ENCODE peak calls at places on chromosomes 3 and 15, in four cellular contexts. K is HepG2, J is H1, E is GM12878. Y is an unnamed sample.

GRCh38 chr15:29115093-29115991 is 154.3 kb downstream of the NSMCE3 start:
- DNase-seq in K (no peak), E (no peak), J (no peak), Y (no peak)

GRCh38 chr3:156181509-156181908 is 61.1 kb downstream of the KCNAB1 start:
- DNase-seq in J (no peak), K (no peak), E (no peak), Y (no peak)

GRCh38 chr3:146537603-146538002 is 6.8 kb downstream of the PLSCR1 start:
- DNase-seq in E (no peak), K (no peak), J (no peak), Y (no peak)

GRCh38 chr15:87924433-87924832 is 332.1 kb downstream of the NTRK3 start:
- DNase-seq in E (no peak), K (no peak), J (no peak), Y (no peak)

GRCh38 chr3:150238043-150238802 is 169.9 kb upstream of the TSC22D2 start:
- DNase-seq in J (no peak), K (no peak), E (no peak), Y (no peak)

GRCh38 chr3:127467386-127467785 is 123.1 kb downstream of the TPRA1 start:
- DNase-seq in J (no peak), E (no peak), K (no peak), Y (no peak)

GRCh38 chr15:40871749-40872617 is 2.1 kb downstream of the RHOV start:
- DNase-seq in J (no peak), K (no peak), E (peak; percentile 76), Y (no peak)

GRCh38 chr3:69020424-69020823 is 6.9 kb upstream of the EOGT start:
- DNase-seq in E (no peak), J (no peak), K (no peak), Y (no peak)

GRCh38 chr15:58384667-58385066 is 47.1 kb upstream of the LIPC start:
- DNase-seq in E (no peak), K (no peak), J (no peak), Y (no peak)

GRCh38 chr15:65339436-65339835 is 35.0 kb downstream of the RNU5B-1 start:
- DNase-seq in E (no peak), J (no peak), K (no peak), Y (no peak)

GRCh38 chr3:55426486-55426885 is 60.6 kb downstream of the WNT5A start:
- DNase-seq in K (no peak), J (no peak), E (no peak), Y (no peak)

GRCh38 chr15:67248106-67248505 is 6.4 kb downstream of the AAGAB start:
- DNase-seq in J (no peak), E (no peak), K (no peak), Y (no peak)

GRCh38 chr15:68348064-68348463 is 70.5 kb downstream of the FEM1B start:
- DNase-seq in J (no peak), K (no peak), E (no peak), Y (no peak)

GRCh38 chr3:70526966-70527515 is 214.6 kb upstream of the MDFIC2 start:
- DNase-seq in E (no peak), J (no peak), K (no peak), Y (no peak)

GRCh38 chr3:50630916-50631315 is 14.0 kb downstream of the MAPKAPK3 start:
- DNase-seq in K (no peak), E (no peak), J (no peak), Y (no peak)

GRCh38 chr3:130276203-130276803 is 69.2 kb upstream of the COL6A5 start:
- DNase-seq in K (peak; percentile 24), J (no peak), E (no peak), Y (peak; percentile 41)

GRCh38 chr3:64484289-64484992 is 203.4 kb downstream of the ADAMTS9 start:
- DNase-seq in J (peak; percentile 73), E (peak; percentile 45), K (peak; percentile 41), Y (peak; percentile 47)

GRCh38 chr3:9686050-9686384 is 17.6 kb upstream of the CPNE9 start:
- DNase-seq in E (no peak), K (no peak), J (no peak), Y (no peak)

GRCh38 chr3:174331095-174331802 is 527.9 kb upstream of the NAALADL2 start:
- DNase-seq in E (no peak), J (no peak), K (no peak), Y (no peak)

GRCh38 chr3:52077376-52077775 is 21.0 kb upstream of the DUSP7 start:
- DNase-seq in K (no peak), J (no peak), E (no peak), Y (no peak)

GRCh38 chr15:58873267-58873666 is 60.2 kb downstream of the SLTM start:
- DNase-seq in J (no peak), K (no peak), E (no peak), Y (no peak)

GRCh38 chr3:18284716-18285115 is 140.4 kb downstream of the SATB1 start:
- DNase-seq in E (no peak), J (no peak), K (no peak), Y (no peak)

GRCh38 chr3:184899953-184900595 is 88.1 kb downstream of the VPS8 start:
- DNase-seq in J (no peak), K (no peak), E (no peak), Y (no peak)

GRCh38 chr3:47604145-47604544 is 25.5 kb upstream of the CSPG5 start:
- DNase-seq in E (no peak), J (no peak), K (no peak), Y (no peak)

GRCh38 chr15:39226169-39226964 is 354.5 kb upstream of the THBS1 start:
- DNase-seq in J (no peak), E (no peak), K (no peak), Y (no peak)

DNA sequence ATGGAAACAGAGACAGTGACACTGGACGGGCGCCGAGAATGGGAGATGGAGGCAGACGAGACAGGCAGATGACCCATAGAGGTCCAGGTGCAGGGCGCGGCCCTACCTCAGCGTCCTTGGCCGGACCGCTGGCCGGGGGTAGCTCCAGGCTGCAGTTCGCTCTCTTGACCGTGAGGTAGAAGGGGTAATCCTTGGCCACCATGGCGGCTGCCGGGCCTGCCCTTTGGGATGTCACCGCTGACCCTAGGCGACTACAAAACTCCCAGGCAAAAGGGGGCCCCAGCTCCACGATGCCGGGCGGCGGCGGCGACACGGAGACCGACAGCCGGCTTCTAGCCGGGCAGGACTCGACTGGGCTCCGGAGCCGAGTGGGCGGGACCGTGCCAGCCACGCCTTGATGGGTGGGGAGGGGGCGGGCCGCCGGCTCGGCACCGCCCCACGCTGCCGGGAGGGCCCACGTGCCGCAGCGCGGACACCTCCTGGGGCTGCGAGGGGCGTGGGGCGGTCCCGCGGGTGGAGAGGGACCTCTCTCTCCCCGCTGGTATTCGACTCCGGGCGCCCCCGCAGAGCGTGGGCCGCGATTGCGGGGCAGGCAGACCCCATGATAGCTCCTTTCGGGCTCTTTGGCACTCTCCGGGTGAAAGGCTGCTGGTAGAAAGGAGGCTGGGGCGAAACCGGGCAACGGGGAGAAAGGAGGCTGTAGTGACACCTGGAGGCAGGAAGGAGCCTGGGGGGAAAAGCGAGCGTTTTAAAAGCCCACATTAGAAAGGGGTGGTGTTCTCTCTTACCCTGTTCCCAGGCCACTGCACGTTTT is at the start of gene ARHGEF3:
- DNase-seq in K (peak; percentile 76), E (no peak), J (peak; percentile 49), Y (peak; percentile 43)
- TF ChIP-seq POLR2AphosphoS5 in K (peak; percentile 46), E (peak; percentile 37), J (peak; percentile 61), Y (no peak)

GRCh38 chr3:39727415-39727814 is 82.0 kb upstream of the MYRIP start:
- DNase-seq in E (no peak), J (no peak), K (no peak), Y (no peak)
- TF ChIP-seq SIN3A in E (no peak), J (no peak), K (no peak), Y (no peak)

DNA sequence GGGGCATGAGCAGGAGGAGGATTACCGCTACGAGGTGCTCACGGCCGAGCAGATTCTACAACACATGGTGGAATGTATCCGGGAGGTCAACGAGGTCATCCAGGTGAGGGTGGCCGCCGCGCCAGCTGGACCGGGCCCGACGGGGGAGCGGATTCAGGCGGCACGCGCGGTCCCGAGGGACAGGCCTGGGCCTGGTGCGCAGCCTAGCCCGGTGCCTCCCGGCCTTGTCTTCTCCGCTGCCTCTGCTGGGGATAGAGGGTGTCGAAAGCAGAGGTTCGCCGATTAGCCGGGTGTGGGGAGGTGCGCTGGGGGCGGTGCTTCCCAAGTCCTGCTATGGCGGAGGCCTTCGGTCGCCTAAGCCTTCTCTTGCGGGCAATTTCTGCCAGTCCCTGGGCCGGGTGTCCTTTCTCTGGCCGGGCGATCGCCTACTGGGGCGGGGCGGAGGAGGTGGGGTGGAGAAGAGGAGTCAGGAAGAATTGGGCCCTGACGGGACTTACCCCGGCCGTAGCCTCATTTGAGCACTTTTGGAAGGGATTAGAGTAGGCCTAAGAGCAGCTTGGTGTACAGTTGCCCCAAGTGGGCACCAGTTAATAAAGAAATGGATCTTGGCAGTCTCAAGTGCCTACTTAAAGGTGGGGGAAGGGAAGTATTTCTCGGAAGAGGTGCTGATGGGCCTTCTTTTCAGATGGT is 927 bp downstream of the ARIH1 start:
- DNase-seq in E (peak; percentile 35), J (peak; percentile 21), K (peak; percentile 67), Y (peak; percentile 27)
- TF ChIP-seq POLR2AphosphoS5 in E (peak; percentile 83), J (peak; percentile 90), K (peak; percentile 47), Y (no peak)

DNA sequence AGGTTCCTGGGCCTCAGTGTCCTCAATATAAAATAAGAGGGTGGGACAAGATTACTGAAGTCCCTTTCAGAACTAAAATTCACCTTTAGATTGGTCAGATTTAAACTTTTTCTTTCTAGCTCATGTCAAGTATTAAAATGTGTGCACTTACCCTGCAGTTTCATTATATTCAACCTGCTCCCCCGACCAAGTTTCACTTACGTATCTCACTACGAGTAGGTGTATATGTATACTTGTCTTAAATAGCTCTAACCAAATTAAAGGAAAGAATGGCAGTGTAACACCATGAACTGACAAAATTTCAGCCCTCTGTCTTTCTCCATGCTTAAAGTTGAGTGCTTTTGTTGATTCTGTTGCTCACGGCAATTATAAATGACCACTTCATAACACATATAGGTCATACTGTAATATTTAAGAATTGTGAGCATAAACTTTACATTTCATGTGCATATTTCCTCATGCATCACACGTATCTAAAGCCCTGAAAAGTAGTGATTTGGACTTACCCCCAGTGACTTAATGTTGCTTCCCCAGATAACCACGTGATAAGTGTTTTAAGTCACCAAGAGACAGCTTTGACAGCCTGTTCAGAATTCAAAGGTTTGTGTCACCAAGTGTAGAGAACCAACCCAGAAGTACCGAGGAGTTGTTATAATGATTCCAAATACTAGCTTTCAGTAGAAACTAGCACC is 70.0 kb downstream of the PGPEP1L start:
- DNase-seq in E (peak; percentile 44), J (no peak), K (no peak), Y (no peak)
- TF ChIP-seq SIN3A in E (no peak), J (no peak), K (no peak), Y (no peak)

DNA sequence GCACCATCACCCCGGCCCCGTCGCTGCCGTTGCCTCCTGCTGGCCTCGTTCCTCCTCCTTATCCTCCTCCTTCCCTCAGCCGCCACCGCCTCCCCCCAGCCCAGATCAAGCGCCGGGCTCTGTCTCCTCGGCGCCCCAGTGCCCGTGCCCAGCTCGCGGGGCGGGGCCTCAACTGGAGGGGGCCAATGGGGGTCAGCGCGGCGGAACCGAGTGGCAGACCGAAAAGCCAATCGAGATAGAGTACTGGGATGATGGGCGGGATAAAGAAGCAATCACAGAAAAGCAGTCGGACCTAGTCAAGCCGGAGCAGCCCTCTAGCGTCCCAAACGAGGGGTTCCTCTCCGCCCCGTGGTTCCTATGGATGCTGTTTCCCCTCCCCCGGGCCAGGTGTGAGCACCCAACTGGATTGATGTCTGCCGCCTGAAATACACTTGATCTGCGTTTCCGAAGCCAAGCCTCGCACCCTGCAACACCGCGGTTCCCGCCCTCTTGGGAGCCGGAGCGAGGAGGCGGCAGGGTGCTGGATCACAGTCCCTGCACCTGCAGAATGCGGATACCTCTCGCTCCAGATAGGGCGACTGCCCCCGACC is at the start of gene FRMD5:
- DNase-seq in J (peak; percentile 91), E (peak; percentile 74), K (peak; percentile 85), Y (peak; percentile 97)
- TF ChIP-seq POLR2AphosphoS5 in J (peak; percentile 47), E (no peak), K (no peak), Y (peak; percentile 80)